ENCODE peak calls at places on chromosome 9, in nine cellular contexts. One of them, this sample, is unnamed.

GRCh38 chr9:78363221-78363620 is 66.3 kb downstream of the PSAT1 start:
- DNase-seq in mesenchymal stem cell: no peak
- DNase-seq in uterus: no peak
- DNase-seq in endodermal cell: no peak
- DNase-seq in mesendoderm: no peak
- DNase-seq in IMR-90: peak; percentile 46
- DNase-seq in heart right ventricle: no peak
- DNase-seq in hepatocyte: peak; percentile 26
- DNase-seq in right atrium auricular region: no peak
- DNase-seq in this sample: no peak

GRCh38 chr9:89978185-89978584 is 373.4 kb downstream of the GADD45G start:
- DNase-seq in mesenchymal stem cell: peak; percentile 57
- DNase-seq in uterus: no peak
- DNase-seq in endodermal cell: peak; percentile 67
- DNase-seq in mesendoderm: peak; percentile 79
- DNase-seq in IMR-90: peak; percentile 21
- DNase-seq in heart right ventricle: no peak
- DNase-seq in hepatocyte: no peak
- DNase-seq in right atrium auricular region: no peak
- DNase-seq in this sample: peak; percentile 19

GRCh38 chr9:88586452-88586851 is 51.5 kb downstream of the NXNL2 start:
- DNase-seq in mesenchymal stem cell: no peak
- DNase-seq in uterus: no peak
- DNase-seq in endodermal cell: no peak
- DNase-seq in mesendoderm: no peak
- DNase-seq in IMR-90: no peak
- DNase-seq in heart right ventricle: no peak
- DNase-seq in hepatocyte: no peak
- DNase-seq in right atrium auricular region: no peak
- DNase-seq in this sample: peak; percentile 44

GRCh38 chr9:27086818-27087680 is 22.0 kb upstream of the TEK start:
- DNase-seq in mesenchymal stem cell: peak; percentile 95
- DNase-seq in uterus: no peak
- DNase-seq in endodermal cell: no peak
- DNase-seq in mesendoderm: no peak
- DNase-seq in IMR-90: peak; percentile 90
- DNase-seq in heart right ventricle: no peak
- DNase-seq in hepatocyte: peak; percentile 11
- DNase-seq in right atrium auricular region: no peak
- DNase-seq in this sample: peak; percentile 96

GRCh38 chr9:18980124-18980660 is 52.8 kb downstream of the SAXO1 start:
- DNase-seq in mesenchymal stem cell: no peak
- DNase-seq in uterus: no peak
- DNase-seq in endodermal cell: no peak
- DNase-seq in mesendoderm: no peak
- DNase-seq in IMR-90: no peak
- DNase-seq in heart right ventricle: no peak
- DNase-seq in hepatocyte: no peak
- DNase-seq in right atrium auricular region: no peak
- DNase-seq in this sample: no peak

GRCh38 chr9:95857122-95857521 is 18.4 kb upstream of the ERCC6L2 start:
- DNase-seq in mesenchymal stem cell: peak; percentile 81
- DNase-seq in uterus: no peak
- DNase-seq in endodermal cell: peak; percentile 50
- DNase-seq in mesendoderm: peak; percentile 79
- DNase-seq in IMR-90: peak; percentile 87
- DNase-seq in heart right ventricle: no peak
- DNase-seq in hepatocyte: peak; percentile 86
- DNase-seq in right atrium auricular region: no peak
- DNase-seq in this sample: peak; percentile 68

GRCh38 chr9:114434878-114435311 is 47.1 kb upstream of the AKNA start:
- DNase-seq in mesenchymal stem cell: peak; percentile 36
- DNase-seq in uterus: no peak
- DNase-seq in endodermal cell: peak; percentile 79
- DNase-seq in mesendoderm: peak; percentile 81
- DNase-seq in IMR-90: peak; percentile 37
- DNase-seq in heart right ventricle: no peak
- DNase-seq in hepatocyte: peak; percentile 45
- DNase-seq in right atrium auricular region: no peak
- DNase-seq in this sample: peak; percentile 17

GRCh38 chr9:90502134-90502533 is 140.5 kb downstream of the DIRAS2 start:
- DNase-seq in mesenchymal stem cell: no peak
- DNase-seq in uterus: no peak
- DNase-seq in endodermal cell: no peak
- DNase-seq in mesendoderm: peak; percentile 40
- DNase-seq in IMR-90: no peak
- DNase-seq in heart right ventricle: no peak
- DNase-seq in hepatocyte: no peak
- DNase-seq in right atrium auricular region: no peak
- DNase-seq in this sample: no peak

GRCh38 chr9:70465904-70466303 is 51.4 kb upstream of the KLF9 start:
- DNase-seq in mesenchymal stem cell: no peak
- DNase-seq in uterus: no peak
- DNase-seq in endodermal cell: no peak
- DNase-seq in mesendoderm: no peak
- DNase-seq in IMR-90: no peak
- DNase-seq in heart right ventricle: no peak
- DNase-seq in hepatocyte: no peak
- DNase-seq in right atrium auricular region: no peak
- DNase-seq in this sample: no peak

GRCh38 chr9:70466976-70467551 is 52.6 kb upstream of the KLF9 start:
- DNase-seq in mesenchymal stem cell: peak; percentile 79
- DNase-seq in uterus: no peak
- DNase-seq in endodermal cell: no peak
- DNase-seq in mesendoderm: no peak
- DNase-seq in IMR-90: peak; percentile 92
- DNase-seq in heart right ventricle: no peak
- DNase-seq in hepatocyte: no peak
- DNase-seq in right atrium auricular region: no peak
- DNase-seq in this sample: peak; percentile 82

GRCh38 chr9:70472268-70473249 is 58.1 kb upstream of the KLF9 start:
- DNase-seq in mesenchymal stem cell: no peak
- DNase-seq in uterus: no peak
- DNase-seq in endodermal cell: no peak
- DNase-seq in mesendoderm: no peak
- DNase-seq in IMR-90: no peak
- DNase-seq in heart right ventricle: no peak
- DNase-seq in hepatocyte: no peak
- DNase-seq in right atrium auricular region: no peak
- DNase-seq in this sample: no peak

GRCh38 chr9:70474413-70474812 is 60.0 kb upstream of the KLF9 start:
- DNase-seq in mesenchymal stem cell: no peak
- DNase-seq in uterus: no peak
- DNase-seq in endodermal cell: no peak
- DNase-seq in mesendoderm: no peak
- DNase-seq in IMR-90: no peak
- DNase-seq in heart right ventricle: no peak
- DNase-seq in hepatocyte: no peak
- DNase-seq in right atrium auricular region: no peak
- DNase-seq in this sample: no peak

DNA sequence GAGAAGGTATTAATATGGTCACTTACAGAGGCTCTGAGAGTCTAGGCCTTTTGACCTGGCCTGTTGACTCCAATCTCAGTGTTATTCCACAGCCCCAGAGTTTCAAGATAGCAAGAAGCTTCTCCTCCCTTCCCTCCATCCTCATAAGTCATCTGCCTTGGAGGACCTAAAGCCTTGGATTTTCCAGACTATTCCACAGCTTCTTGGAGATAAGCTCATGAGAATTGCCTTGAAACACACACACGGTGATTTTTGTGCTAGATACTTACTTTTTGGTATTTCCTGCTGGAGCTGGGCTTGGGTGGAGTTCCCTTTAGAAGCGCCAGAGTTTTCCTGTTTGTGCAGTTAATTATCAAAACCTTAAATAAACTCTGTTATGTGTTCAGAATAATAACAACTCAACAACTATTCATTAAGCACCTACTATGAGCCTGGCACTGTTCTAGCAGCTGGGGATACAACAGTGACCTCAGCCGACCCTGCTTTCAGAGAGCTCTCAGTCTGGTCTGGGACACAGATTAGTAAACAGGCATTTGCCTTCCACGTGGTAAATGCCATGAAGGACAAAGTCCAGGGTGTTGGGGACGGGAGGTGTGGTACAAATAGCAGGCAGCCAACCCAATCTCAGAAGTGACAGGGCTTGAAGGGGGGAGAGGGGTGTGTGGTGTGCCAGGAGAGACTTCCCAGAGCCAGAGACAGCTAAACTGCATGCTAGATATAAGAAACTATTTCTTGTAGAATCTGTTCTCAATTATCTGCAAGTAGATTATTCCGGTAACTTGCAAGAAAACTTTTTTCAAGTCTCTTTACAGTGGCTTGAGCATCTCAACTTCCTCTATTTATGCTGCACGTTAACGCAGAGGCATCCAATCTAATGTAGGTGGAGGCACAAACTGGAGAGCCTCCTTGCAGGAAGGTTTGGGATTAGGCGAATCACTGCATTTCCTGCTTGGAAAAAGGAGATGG is 55.9 kb upstream of the KLF9 start:
- DNase-seq in mesenchymal stem cell: peak; percentile 40
- DNase-seq in uterus: no peak
- DNase-seq in endodermal cell: no peak
- DNase-seq in mesendoderm: no peak
- DNase-seq in IMR-90: no peak
- DNase-seq in heart right ventricle: peak; percentile 78
- DNase-seq in hepatocyte: peak; percentile 77
- DNase-seq in right atrium auricular region: peak; percentile 80
- DNase-seq in this sample: no peak
- H3K27ac ChIP-seq in mesenchymal stem cell: no peak overlapping the region
- H3K27ac ChIP-seq in uterus: peak overlapping the region; percentile 75
- H3K27ac ChIP-seq in endodermal cell: no peak overlapping the region
- H3K27ac ChIP-seq in mesendoderm: no peak overlapping the region
- H3K27ac ChIP-seq in IMR-90: no peak overlapping the region
- H3K27ac ChIP-seq in heart right ventricle: peak overlapping the region; percentile 71
- H3K27ac ChIP-seq in hepatocyte: peak overlapping the region; percentile 64
- H3K27ac ChIP-seq in right atrium auricular region: peak overlapping the region; percentile 77
- H3K27ac ChIP-seq in this sample: no peak overlapping the region

GRCh38 chr9:137192859-137193258 is 4.4 kb downstream of the SSNA1 start:
- DNase-seq in mesenchymal stem cell: no peak
- DNase-seq in uterus: no peak
- DNase-seq in endodermal cell: no peak
- DNase-seq in mesendoderm: no peak
- DNase-seq in IMR-90: no peak
- DNase-seq in heart right ventricle: no peak
- DNase-seq in hepatocyte: no peak
- DNase-seq in right atrium auricular region: no peak
- DNase-seq in this sample: no peak

GRCh38 chr9:137195525-137196220 is 4.9 kb downstream of the TPRN start:
- DNase-seq in mesenchymal stem cell: no peak
- DNase-seq in uterus: no peak
- DNase-seq in endodermal cell: no peak
- DNase-seq in mesendoderm: no peak
- DNase-seq in IMR-90: no peak
- DNase-seq in heart right ventricle: no peak
- DNase-seq in hepatocyte: peak; percentile 65
- DNase-seq in right atrium auricular region: no peak
- DNase-seq in this sample: no peak

GRCh38 chr9:137194388-137194787 is 5.9 kb downstream of the SSNA1 start:
- DNase-seq in mesenchymal stem cell: no peak
- DNase-seq in uterus: no peak
- DNase-seq in endodermal cell: no peak
- DNase-seq in mesendoderm: no peak
- DNase-seq in IMR-90: no peak
- DNase-seq in heart right ventricle: peak; percentile 78
- DNase-seq in hepatocyte: peak; percentile 65
- DNase-seq in right atrium auricular region: no peak
- DNase-seq in this sample: no peak

GRCh38 chr9:137193771-137194170 is 5.3 kb downstream of the SSNA1 start:
- DNase-seq in mesenchymal stem cell: no peak
- DNase-seq in uterus: no peak
- DNase-seq in endodermal cell: no peak
- DNase-seq in mesendoderm: no peak
- DNase-seq in IMR-90: no peak
- DNase-seq in heart right ventricle: no peak
- DNase-seq in hepatocyte: no peak
- DNase-seq in right atrium auricular region: no peak
- DNase-seq in this sample: no peak

DNA sequence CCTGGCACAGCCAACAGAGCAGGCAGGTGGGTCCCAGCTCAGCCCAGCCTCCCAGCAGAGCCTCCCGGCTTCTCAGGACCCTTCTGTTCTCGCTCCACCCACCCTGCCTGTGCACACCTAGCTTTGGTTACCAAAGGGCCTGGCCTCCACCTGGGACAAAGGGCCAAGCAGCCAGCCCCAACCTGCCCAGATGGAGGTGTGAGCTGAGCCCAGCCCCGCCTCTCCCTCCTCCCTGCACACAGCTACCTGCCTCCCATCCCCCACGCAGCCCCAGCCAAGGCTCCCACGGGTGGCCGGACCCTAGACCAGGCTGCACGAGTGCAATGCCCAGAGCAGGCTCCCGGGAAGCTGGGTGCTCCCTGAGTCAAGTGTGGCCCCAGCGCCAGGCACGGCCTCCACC is 5.6 kb downstream of the TPRN start:
- DNase-seq in mesenchymal stem cell: no peak
- DNase-seq in uterus: no peak
- DNase-seq in endodermal cell: no peak
- DNase-seq in mesendoderm: no peak
- DNase-seq in IMR-90: no peak
- DNase-seq in heart right ventricle: no peak
- DNase-seq in hepatocyte: peak; percentile 38
- DNase-seq in right atrium auricular region: no peak
- DNase-seq in this sample: no peak
- H3K27ac ChIP-seq in mesenchymal stem cell: no peak overlapping the region
- H3K27ac ChIP-seq in uterus: no peak overlapping the region
- H3K27ac ChIP-seq in endodermal cell: no peak overlapping the region
- H3K27ac ChIP-seq in mesendoderm: no peak overlapping the region
- H3K27ac ChIP-seq in IMR-90: no peak overlapping the region
- H3K27ac ChIP-seq in heart right ventricle: peak overlapping the region; percentile 83
- H3K27ac ChIP-seq in hepatocyte: peak overlapping the region; percentile 58
- H3K27ac ChIP-seq in right atrium auricular region: peak overlapping the region; percentile 31
- H3K27ac ChIP-seq in this sample: no peak overlapping the region

GRCh38 chr9:71861618-71862017 is 49.4 kb downstream of the ABHD17B start:
- DNase-seq in mesenchymal stem cell: no peak
- DNase-seq in uterus: no peak
- DNase-seq in endodermal cell: no peak
- DNase-seq in mesendoderm: no peak
- DNase-seq in IMR-90: no peak
- DNase-seq in heart right ventricle: no peak
- DNase-seq in hepatocyte: no peak
- DNase-seq in right atrium auricular region: no peak
- DNase-seq in this sample: no peak

GRCh38 chr9:71858102-71858798 is 52.7 kb downstream of the ABHD17B start:
- DNase-seq in mesenchymal stem cell: no peak
- DNase-seq in uterus: no peak
- DNase-seq in endodermal cell: no peak
- DNase-seq in mesendoderm: no peak
- DNase-seq in IMR-90: no peak
- DNase-seq in heart right ventricle: no peak
- DNase-seq in hepatocyte: no peak
- DNase-seq in right atrium auricular region: no peak
- DNase-seq in this sample: no peak

GRCh38 chr9:71857159-71857558 is 53.8 kb downstream of the ABHD17B start:
- DNase-seq in mesenchymal stem cell: no peak
- DNase-seq in uterus: no peak
- DNase-seq in endodermal cell: no peak
- DNase-seq in mesendoderm: no peak
- DNase-seq in IMR-90: no peak
- DNase-seq in heart right ventricle: no peak
- DNase-seq in hepatocyte: no peak
- DNase-seq in right atrium auricular region: no peak
- DNase-seq in this sample: no peak

GRCh38 chr9:71858812-71859211 is 52.2 kb downstream of the ABHD17B start:
- DNase-seq in mesenchymal stem cell: no peak
- DNase-seq in uterus: no peak
- DNase-seq in endodermal cell: no peak
- DNase-seq in mesendoderm: no peak
- DNase-seq in IMR-90: peak; percentile 40
- DNase-seq in heart right ventricle: no peak
- DNase-seq in hepatocyte: no peak
- DNase-seq in right atrium auricular region: no peak
- DNase-seq in this sample: peak; percentile 12

DNA sequence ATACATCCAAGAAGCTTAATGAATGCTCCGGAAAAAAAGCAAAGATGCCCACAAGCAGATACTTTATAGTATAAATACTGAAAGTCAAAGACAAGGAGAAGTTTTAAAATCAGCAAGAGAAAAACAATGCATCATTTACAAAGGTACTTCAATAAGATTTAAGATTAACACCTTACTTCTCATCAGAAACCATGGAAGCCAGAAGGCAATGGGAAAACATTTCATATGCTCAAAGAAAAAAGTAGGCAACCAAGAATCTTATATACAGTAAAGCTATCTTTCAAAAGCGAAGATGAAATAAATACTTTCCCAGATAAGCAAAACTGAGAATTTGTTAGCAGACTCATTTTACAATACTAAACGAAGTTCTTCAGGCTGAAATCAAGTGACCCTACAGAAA is 51.1 kb downstream of the ABHD17B start:
- DNase-seq in mesenchymal stem cell: peak; percentile 9
- DNase-seq in uterus: no peak
- DNase-seq in endodermal cell: no peak
- DNase-seq in mesendoderm: peak; percentile 13
- DNase-seq in IMR-90: no peak
- DNase-seq in heart right ventricle: no peak
- DNase-seq in hepatocyte: no peak
- DNase-seq in right atrium auricular region: no peak
- DNase-seq in this sample: no peak
- H3K27ac ChIP-seq in mesenchymal stem cell: no peak overlapping the region
- H3K27ac ChIP-seq in uterus: no peak overlapping the region
- H3K27ac ChIP-seq in endodermal cell: no peak overlapping the region
- H3K27ac ChIP-seq in mesendoderm: no peak overlapping the region
- H3K27ac ChIP-seq in IMR-90: no peak overlapping the region
- H3K27ac ChIP-seq in heart right ventricle: no peak overlapping the region
- H3K27ac ChIP-seq in hepatocyte: no peak overlapping the region
- H3K27ac ChIP-seq in right atrium auricular region: no peak overlapping the region
- H3K27ac ChIP-seq in this sample: no peak overlapping the region

GRCh38 chr9:107706706-107707105 is 217.1 kb upstream of the KLF4 start:
- DNase-seq in mesenchymal stem cell: no peak
- DNase-seq in uterus: no peak
- DNase-seq in endodermal cell: no peak
- DNase-seq in mesendoderm: no peak
- DNase-seq in IMR-90: no peak
- DNase-seq in heart right ventricle: no peak
- DNase-seq in hepatocyte: no peak
- DNase-seq in right atrium auricular region: no peak
- DNase-seq in this sample: no peak

GRCh38 chr9:107705521-107705920 is 216.0 kb upstream of the KLF4 start:
- DNase-seq in mesenchymal stem cell: no peak
- DNase-seq in uterus: no peak
- DNase-seq in endodermal cell: no peak
- DNase-seq in mesendoderm: no peak
- DNase-seq in IMR-90: no peak
- DNase-seq in heart right ventricle: no peak
- DNase-seq in hepatocyte: no peak
- DNase-seq in right atrium auricular region: no peak
- DNase-seq in this sample: no peak

GRCh38 chr9:107707419-107707837 is 217.9 kb upstream of the KLF4 start:
- DNase-seq in mesenchymal stem cell: peak; percentile 86
- DNase-seq in uterus: peak; percentile 20
- DNase-seq in endodermal cell: no peak
- DNase-seq in mesendoderm: no peak
- DNase-seq in IMR-90: peak; percentile 97
- DNase-seq in heart right ventricle: no peak
- DNase-seq in hepatocyte: peak; percentile 42
- DNase-seq in right atrium auricular region: no peak
- DNase-seq in this sample: peak; percentile 97

GRCh38 chr9:107708786-107709185 is 219.2 kb upstream of the KLF4 start:
- DNase-seq in mesenchymal stem cell: no peak
- DNase-seq in uterus: no peak
- DNase-seq in endodermal cell: no peak
- DNase-seq in mesendoderm: no peak
- DNase-seq in IMR-90: no peak
- DNase-seq in heart right ventricle: no peak
- DNase-seq in hepatocyte: no peak
- DNase-seq in right atrium auricular region: no peak
- DNase-seq in this sample: no peak

GRCh38 chr9:107707915-107708441 is 218.4 kb upstream of the KLF4 start:
- DNase-seq in mesenchymal stem cell: peak; percentile 78
- DNase-seq in uterus: no peak
- DNase-seq in endodermal cell: no peak
- DNase-seq in mesendoderm: no peak
- DNase-seq in IMR-90: peak; percentile 63
- DNase-seq in heart right ventricle: no peak
- DNase-seq in hepatocyte: no peak
- DNase-seq in right atrium auricular region: no peak
- DNase-seq in this sample: peak; percentile 70
- H3K27ac ChIP-seq in mesenchymal stem cell: peak overlapping the region; percentile 30
- H3K27ac ChIP-seq in uterus: no peak overlapping the region
- H3K27ac ChIP-seq in endodermal cell: no peak overlapping the region
- H3K27ac ChIP-seq in mesendoderm: no peak overlapping the region
- H3K27ac ChIP-seq in IMR-90: no peak overlapping the region
- H3K27ac ChIP-seq in heart right ventricle: no peak overlapping the region
- H3K27ac ChIP-seq in hepatocyte: peak overlapping the region; percentile 30
- H3K27ac ChIP-seq in right atrium auricular region: no peak overlapping the region
- H3K27ac ChIP-seq in this sample: peak overlapping the region; percentile 89

This sample was measured in brain microvascular endothelial cell.